ENCODE peak calls at places on chromosomes 5 and 9, in five cellular contexts. L is T-helper 17 cell; X is activated T-cell treated with anti-CD3 and anti-CD28 coated beads, Interleukin-2, amount 50 U/mL, for 72 hours; N is left lung; B is body of pancreas. O is an unnamed sample.

GRCh38 chr5:17248999-17249634 is 31.7 kb downstream of the BASP1 start:
- ATAC-seq in L (no peak), B (peak; percentile 52), N (peak; percentile 81), X (no peak), O (peak; percentile 98)

GRCh38 chr9:109972026-109973005 is 192.3 kb downstream of the PALM2AKAP2 start:
- ATAC-seq in L (peak; percentile 44), B (no peak), N (peak; percentile 56), X (peak; percentile 18), O (no peak)

GRCh38 chr5:127723571-127723970 is 20.4 kb downstream of the CCDC192 start:
- ATAC-seq in L (no peak), N (peak; percentile 89), X (no peak), B (peak; percentile 40), O (no peak)

GRCh38 chr9:135015986-135016640 is 71.4 kb upstream of the OLFM1 start:
- ATAC-seq in L (no peak), X (no peak), N (no peak), B (no peak), O (no peak)

GRCh38 chr5:171701138-171701537 is 84.5 kb upstream of the SMIM23 start:
- ATAC-seq in N (no peak), B (no peak), X (no peak), L (no peak), O (no peak)

GRCh38 chr5:147658293-147658932 is 124.1 kb downstream of the JAKMIP2 start:
- ATAC-seq in B (no peak), X (no peak), N (no peak), L (no peak), O (no peak)

GRCh38 chr5:96753848-96754247 is 53.9 kb downstream of the ERAP1 start:
- ATAC-seq in B (no peak), L (no peak), N (no peak), X (no peak), O (peak; percentile 56)

GRCh38 chr9:107309271-107309670 is 26.2 kb downstream of the RAD23B start:
- ATAC-seq in L (peak; percentile 89), B (no peak), X (peak; percentile 90), N (no peak), O (no peak)

GRCh38 chr5:884345-885126 is 8.1 kb downstream of the BRD9 start:
- ATAC-seq in N (no peak), L (no peak), X (no peak), B (no peak), O (no peak)

GRCh38 chr5:77418601-77419591 is 73.2 kb downstream of the WDR41 start:
- ATAC-seq in N (no peak), L (no peak), X (peak; percentile 29), B (no peak), O (peak; percentile 59)

GRCh38 chr5:132865668-132866341 is 464 bp downstream of the GDF9 start:
- ATAC-seq in L (no peak), B (peak; percentile 62), X (peak; percentile 43), N (peak; percentile 59), O (no peak)

GRCh38 chr5:62828757-62829156 is 250.1 kb downstream of the LRRC70 start:
- ATAC-seq in X (no peak), L (no peak), N (no peak), B (no peak), O (no peak)

GRCh38 chr5:154378134-154378533 is 67.7 kb upstream of the SAP30L start:
- ATAC-seq in B (no peak), X (no peak), L (no peak), N (no peak), O (no peak)

GRCh38 chr5:140882591-140882899 is 621 bp downstream of the PCDHA13 start:
- ATAC-seq in X (no peak), L (no peak), B (no peak), N (peak; percentile 82), O (no peak)

GRCh38 chr5:159543326-159543725 is 213.0 kb upstream of the IL12B start:
- ATAC-seq in L (no peak), N (no peak), X (no peak), B (no peak), O (no peak)

GRCh38 chr9:127305450-127306226 is 41.1 kb downstream of the GARNL3 start:
- ATAC-seq in X (no peak), B (no peak), L (no peak), N (no peak), O (no peak)

GRCh38 chr9:94600715-94601114 is 7.1 kb upstream of the FBP2 start:
- ATAC-seq in B (no peak), X (no peak), N (no peak), L (no peak), O (no peak)

GRCh38 chr9:126671983-126672382 is 58.3 kb downstream of the LMX1B start:
- ATAC-seq in L (no peak), N (no peak), X (no peak), B (no peak), O (no peak)

GRCh38 chr5:32330126-32330971 is 17.6 kb upstream of the MTMR12 start:
- ATAC-seq in X (no peak), B (no peak), L (no peak), N (no peak), O (no peak)

O was measured in SK-N-SH treated with all-trans-retinoic acid at 6 μM for 48 hours.